ENCODE peak calls at places on chromosomes 12 and 14, in six cellular contexts. One of them, this sample, is unnamed.

GRCh38 chr12:39451977-39452376 is 9.1 kb upstream of the KIF21A start:
- DNase-seq in substantia nigra: no peak
- DNase-seq in upper lobe of right lung: no peak
- DNase-seq in posterior vena cava: no peak
- DNase-seq in body of pancreas: no peak
- DNase-seq in cardiac fibroblast: no peak
- DNase-seq in this sample: no peak

GRCh38 chr12:53999596-54000104 is 311 bp upstream of the HOXC9 start:
- DNase-seq in upper lobe of right lung: peak
- DNase-seq in posterior vena cava: peak
- DNase-seq in substantia nigra: no peak
- DNase-seq in cardiac fibroblast: peak
- DNase-seq in body of pancreas: no peak
- DNase-seq in this sample: peak

GRCh38 chr12:30996255-30996654 is 69.7 kb downstream of the TSPAN11 start:
- DNase-seq in substantia nigra: no peak
- DNase-seq in upper lobe of right lung: no peak
- DNase-seq in cardiac fibroblast: peak
- DNase-seq in posterior vena cava: no peak
- DNase-seq in body of pancreas: no peak
- DNase-seq in this sample: no peak

GRCh38 chr12:49335118-49335954 is 1.7 kb downstream of the C1QL4 start:
- DNase-seq in posterior vena cava: peak
- DNase-seq in body of pancreas: no peak
- DNase-seq in upper lobe of right lung: peak
- DNase-seq in substantia nigra: no peak
- DNase-seq in cardiac fibroblast: no peak
- DNase-seq in this sample: no peak

GRCh38 chr12:12474931-12475485 is 87.7 kb downstream of the DUSP16 start:
- DNase-seq in substantia nigra: no peak
- DNase-seq in body of pancreas: no peak
- DNase-seq in posterior vena cava: no peak
- DNase-seq in cardiac fibroblast: peak
- DNase-seq in upper lobe of right lung: no peak
- DNase-seq in this sample: no peak

GRCh38 chr14:79896009-79896408 is 315.3 kb downstream of the DIO2 start:
- DNase-seq in body of pancreas: no peak
- DNase-seq in posterior vena cava: no peak
- DNase-seq in cardiac fibroblast: peak
- DNase-seq in upper lobe of right lung: no peak
- DNase-seq in substantia nigra: no peak
- DNase-seq in this sample: no peak

GRCh38 chr12:118187746-118188390 is 51.9 kb downstream of the PEBP1 start:
- DNase-seq in cardiac fibroblast: peak
- DNase-seq in substantia nigra: no peak
- DNase-seq in posterior vena cava: no peak
- DNase-seq in upper lobe of right lung: no peak
- DNase-seq in body of pancreas: no peak
- DNase-seq in this sample: peak

GRCh38 chr14:52877628-52878027 is 73.2 kb downstream of the FERMT2 start:
- DNase-seq in substantia nigra: no peak
- DNase-seq in upper lobe of right lung: no peak
- DNase-seq in body of pancreas: no peak
- DNase-seq in posterior vena cava: no peak
- DNase-seq in cardiac fibroblast: peak
- DNase-seq in this sample: no peak

GRCh38 chr12:74620932-74621331 is 83.3 kb downstream of the ATXN7L3B start:
- DNase-seq in cardiac fibroblast: no peak
- DNase-seq in upper lobe of right lung: no peak
- DNase-seq in posterior vena cava: no peak
- DNase-seq in body of pancreas: no peak
- DNase-seq in substantia nigra: no peak
- DNase-seq in this sample: no peak

GRCh38 chr14:100788517-100789365 is 37.2 kb upstream of the MEG3 start:
- DNase-seq in cardiac fibroblast: no peak
- DNase-seq in body of pancreas: peak
- DNase-seq in upper lobe of right lung: no peak
- DNase-seq in substantia nigra: no peak
- DNase-seq in posterior vena cava: no peak
- DNase-seq in this sample: no peak

GRCh38 chr12:30378307-30378706 is 317.4 kb downstream of the IPO8 start:
- DNase-seq in substantia nigra: no peak
- DNase-seq in cardiac fibroblast: no peak
- DNase-seq in posterior vena cava: no peak
- DNase-seq in body of pancreas: no peak
- DNase-seq in upper lobe of right lung: no peak
- DNase-seq in this sample: no peak

GRCh38 chr14:35965425-35965824 is 139.3 kb downstream of the BRMS1L start:
- DNase-seq in cardiac fibroblast: no peak
- DNase-seq in posterior vena cava: no peak
- DNase-seq in body of pancreas: no peak
- DNase-seq in upper lobe of right lung: no peak
- DNase-seq in substantia nigra: no peak
- DNase-seq in this sample: no peak

GRCh38 chr12:126944684-126945083 is 1322.3 kb upstream of the TMEM132C start:
- DNase-seq in substantia nigra: no peak
- DNase-seq in posterior vena cava: no peak
- DNase-seq in cardiac fibroblast: peak
- DNase-seq in body of pancreas: no peak
- DNase-seq in upper lobe of right lung: no peak
- DNase-seq in this sample: no peak

GRCh38 chr12:74896186-74896585 is 313.5 kb downstream of the KCNC2 start:
- DNase-seq in posterior vena cava: no peak
- DNase-seq in cardiac fibroblast: no peak
- DNase-seq in substantia nigra: no peak
- DNase-seq in body of pancreas: no peak
- DNase-seq in upper lobe of right lung: no peak
- DNase-seq in this sample: no peak

GRCh38 chr14:58082491-58083098 is 69.4 kb downstream of the ARMH4 start:
- DNase-seq in cardiac fibroblast: peak
- DNase-seq in upper lobe of right lung: no peak
- DNase-seq in body of pancreas: peak
- DNase-seq in posterior vena cava: no peak
- DNase-seq in substantia nigra: no peak
- DNase-seq in this sample: no peak

This sample was measured in SK-N-SH.